ENCODE peak calls at places on chromosomes 5 and 9, in ten cellular contexts. T, P, N, I, Z, L, E, H, M and O are unnamed samples.

GRCh38 chr5:158354958-158355357 is 496.0 kb upstream of the CLINT1 start:
- DNase-seq in T (no peak), P (peak; percentile 15), N (no peak), I (no peak), Z (no peak), L (no peak), E (no peak), H (no peak), M (no peak), O (no peak)

GRCh38 chr5:107523019-107523680 is 147.6 kb downstream of the EFNA5 start:
- DNase-seq in T (no peak), P (no peak), N (no peak), I (no peak), Z (no peak), L (no peak), E (no peak), H (no peak), M (no peak), O (no peak)

GRCh38 chr9:111965566-111966019 is 69.0 kb downstream of the UGCG start:
- DNase-seq in T (no peak), P (peak; percentile 62), N (no peak), I (peak; percentile 97), Z (peak; percentile 88), L (peak; percentile 91), E (no peak), H (no peak), M (no peak), O (no peak)

GRCh38 chr9:133163559-133164208 is at the start of gene GBGT1:
- DNase-seq in T (peak; percentile 70), P (peak; percentile 80), N (peak; percentile 83), I (peak; percentile 26), Z (no peak), L (no peak), E (peak; percentile 41), H (peak; percentile 83), M (peak; percentile 83), O (peak; percentile 77)

GRCh38 chr5:170312666-170313065 is 15.1 kb upstream of the LCP2 start:
- DNase-seq in T (no peak), P (no peak), N (no peak), I (peak; percentile 72), Z (no peak), L (no peak), E (no peak), H (no peak), M (no peak), O (peak; percentile 97)

GRCh38 chr9:130100681-130101080 is 47.0 kb downstream of the GPR107 start:
- DNase-seq in T (no peak), P (no peak), N (no peak), I (no peak), Z (no peak), L (no peak), E (no peak), H (no peak), M (no peak), O (no peak)

GRCh38 chr5:120609570-120609969 is 145.5 kb downstream of the PRR16 start:
- DNase-seq in T (no peak), P (no peak), N (no peak), I (peak; percentile 31), Z (no peak), L (no peak), E (no peak), H (no peak), M (no peak), O (no peak)

GRCh38 chr5:154986151-154986550 is 27.4 kb upstream of the KIF4B start:
- DNase-seq in T (no peak), P (no peak), N (no peak), I (peak; percentile 82), Z (no peak), L (no peak), E (no peak), H (no peak), M (no peak), O (no peak)

GRCh38 chr9:73643379-73644013 is 491.8 kb downstream of the ANXA1 start:
- DNase-seq in T (no peak), P (no peak), N (no peak), I (peak; percentile 85), Z (no peak), L (no peak), E (no peak), H (no peak), M (no peak), O (no peak)

GRCh38 chr9:13810510-13810909 is 503.4 kb downstream of the NFIB start:
- DNase-seq in T (no peak), P (no peak), N (no peak), I (peak; percentile 13), Z (no peak), L (no peak), E (no peak), H (no peak), M (peak; percentile 15), O (no peak)

GRCh38 chr5:3119435-3119834 is 368.0 kb upstream of the IRX2 start:
- DNase-seq in T (no peak), P (no peak), N (no peak), I (no peak), Z (no peak), L (no peak), E (no peak), H (no peak), M (no peak), O (no peak)

GRCh38 chr9:70924905-70925547 is 196.4 kb downstream of the TRPM3 start:
- DNase-seq in T (no peak), P (peak; percentile 23), N (peak; percentile 68), I (peak; percentile 92), Z (peak; percentile 47), L (peak; percentile 89), E (peak; percentile 71), H (peak; percentile 22), M (no peak), O (no peak)

GRCh38 chr5:122772446-122772845 is 2.4 kb upstream of the SNX2 start:
- DNase-seq in T (no peak), P (no peak), N (no peak), I (peak; percentile 85), Z (peak; percentile 24), L (no peak), E (no peak), H (no peak), M (no peak), O (no peak)

DNA sequence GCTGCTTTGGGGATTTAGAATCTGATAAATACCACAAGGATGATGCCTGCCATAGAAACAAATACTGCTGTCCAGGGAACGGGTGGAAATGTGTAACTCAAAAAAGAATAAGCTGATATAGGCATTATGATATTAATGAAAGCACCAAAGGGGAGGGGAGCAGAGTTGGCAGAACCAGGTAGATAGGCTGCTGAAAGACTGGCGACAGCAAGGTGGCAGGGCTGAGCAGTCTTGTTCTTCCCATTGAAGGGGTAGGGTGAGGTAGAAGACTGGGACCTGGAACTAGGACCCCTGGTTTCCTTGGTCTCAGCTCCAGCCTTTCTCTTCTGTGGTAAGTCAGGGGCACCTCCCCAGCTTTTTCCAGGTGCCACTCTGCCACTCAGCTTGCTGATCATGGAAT is 31.4 kb upstream of the TMOD1 start:
- DNase-seq in T (no peak), P (no peak), N (no peak), I (no peak), Z (no peak), L (no peak), E (no peak), H (peak; percentile 43), M (no peak), O (no peak)
- TF ChIP-seq CTCF in T (no peak), P (peak; percentile 49), N (peak; percentile 30), I (peak; percentile 30), Z (no peak), L (no peak), E (peak; percentile 29), H (no peak), M (no peak), O (no peak)

GRCh38 chr5:34574976-34575467 is 81.1 kb upstream of the RAI14 start:
- DNase-seq in T (no peak), P (no peak), N (no peak), I (no peak), Z (no peak), L (no peak), E (no peak), H (no peak), M (no peak), O (no peak)

GRCh38 chr5:34576849-34577248 is 79.3 kb upstream of the RAI14 start:
- DNase-seq in T (no peak), P (no peak), N (no peak), I (no peak), Z (no peak), L (peak; percentile 61), E (no peak), H (no peak), M (no peak), O (no peak)

GRCh38 chr5:34578962-34579361 is 77.2 kb upstream of the RAI14 start:
- DNase-seq in T (no peak), P (no peak), N (no peak), I (no peak), Z (no peak), L (no peak), E (no peak), H (no peak), M (no peak), O (no peak)

GRCh38 chr5:34580983-34581382 is 75.1 kb upstream of the RAI14 start:
- DNase-seq in T (no peak), P (no peak), N (no peak), I (peak; percentile 26), Z (no peak), L (no peak), E (peak; percentile 18), H (no peak), M (no peak), O (no peak)

GRCh38 chr5:34577267-34577666 is 78.9 kb upstream of the RAI14 start:
- DNase-seq in T (no peak), P (no peak), N (no peak), I (no peak), Z (no peak), L (no peak), E (no peak), H (no peak), M (no peak), O (no peak)
- TF ChIP-seq CTCF in T (no peak), P (no peak), N (no peak), I (no peak), Z (no peak), L (no peak), E (no peak), H (no peak), M (no peak), O (no peak)

GRCh38 chr9:78130004-78130403 is 98.4 kb upstream of the GNAQ start:
- DNase-seq in T (no peak), P (no peak), N (peak; percentile 83), I (peak; percentile 43), Z (no peak), L (peak; percentile 17), E (peak; percentile 24), H (peak; percentile 68), M (no peak), O (no peak)
- TF ChIP-seq CTCF in T (no peak), P (no peak), N (no peak), I (peak; percentile 35), Z (peak; percentile 13), L (peak; percentile 4), E (peak; percentile 25), H (peak; percentile 32), M (no peak), O (no peak)

DNA sequence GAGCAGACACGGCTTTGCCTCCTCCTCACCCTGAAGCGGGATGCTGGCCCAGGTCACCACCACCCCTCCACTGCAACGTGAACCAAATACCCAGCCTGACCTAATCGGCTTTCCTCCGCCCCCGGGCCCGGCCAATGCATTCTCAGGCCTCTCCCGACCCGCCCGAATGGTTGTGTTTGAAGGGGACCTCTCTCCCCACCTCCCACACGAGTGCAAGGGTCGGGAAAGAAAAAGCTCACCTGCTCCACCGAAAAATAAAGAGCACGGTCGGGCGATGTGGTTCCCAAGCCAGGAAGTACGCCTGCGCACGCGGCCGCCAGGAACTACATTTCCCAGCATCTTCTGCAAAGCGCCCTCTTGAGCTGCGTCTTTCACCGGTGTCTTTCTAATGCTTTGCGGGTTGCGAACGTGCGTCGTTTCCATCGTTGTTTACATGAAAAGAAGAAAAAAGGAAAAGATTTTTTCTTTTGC is at the start of gene ZNF883:
- DNase-seq in T (no peak), P (peak; percentile 9), N (no peak), I (peak; percentile 76), Z (no peak), L (no peak), E (peak; percentile 78), H (peak; percentile 77), M (peak; percentile 71), O (no peak)
- TF ChIP-seq CTCF in T (no peak), P (no peak), N (no peak), I (peak; percentile 41), Z (peak; percentile 23), L (no peak), E (no peak), H (no peak), M (no peak), O (no peak)